ENCODE peak calls at places on chromosomes 6 and 20, in five cellular contexts. B, E, U, G and A are unnamed samples.

GRCh38 chr6:52595000-52595795 is 18.3 kb upstream of the TRAM2 start:
- DNase-seq in B (peak), E (no peak), U (no peak), G (peak), A (peak)

GRCh38 chr6:37546141-37546871 is 46.6 kb upstream of the CCDC167 start:
- DNase-seq in B (no peak), E (no peak), U (no peak), G (no peak), A (no peak)

GRCh38 chr6:45724511-45724910 is 291.1 kb downstream of the CLIC5 start:
- DNase-seq in B (peak), E (no peak), U (no peak), G (peak), A (peak)

GRCh38 chr20:39264506-39265172 is 302.5 kb downstream of the DHX35 start:
- DNase-seq in B (peak), E (no peak), U (peak), G (peak), A (peak)

GRCh38 chr20:301886-302848 is 4.8 kb downstream of the ZCCHC3 start:
- DNase-seq in B (no peak), E (no peak), U (no peak), G (no peak), A (peak)

GRCh38 chr6:137033828-137034227 is 10.9 kb downstream of the IL20RA start:
- DNase-seq in B (peak), E (peak), U (no peak), G (no peak), A (peak)

GRCh38 chr20:62203378-62204030 is 16.6 kb downstream of the HRH3 start:
- DNase-seq in B (no peak), E (no peak), U (no peak), G (peak), A (no peak)

GRCh38 chr6:143536866-143537691 is 25.6 kb upstream of the FUCA2 start:
- DNase-seq in B (peak), E (peak), U (peak), G (peak), A (peak)

GRCh38 chr6:89438248-89438647 is 5.3 kb downstream of the ANKRD6 start:
- DNase-seq in B (no peak), E (no peak), U (no peak), G (no peak), A (peak)

GRCh38 chr6:82955841-82956240 is 109.8 kb downstream of the UBE3D start:
- DNase-seq in B (peak), E (no peak), U (no peak), G (no peak), A (peak)

GRCh38 chr6:52539607-52540006 is 37.3 kb downstream of the TRAM2 start:
- DNase-seq in B (peak), E (no peak), U (no peak), G (no peak), A (no peak)